ENCODE peak calls at places on chromosomes 1 and 21, in seven cellular contexts. One of them, this sample, is unnamed.

GRCh38 chr1:178645826-178646200 is 79.2 kb upstream of the RALGPS2 start:
- DNase-seq in stimulated activated CD8-positive, alpha-beta memory T cell treated with anti-CD3 and anti-CD28 coated beads, Interleukin-2, amount 100 ng/mL, for 1 hour: no peak
- DNase-seq in A549: no peak
- DNase-seq in kidney glomerular epithelial cell: no peak
- DNase-seq in hepatocyte: no peak
- DNase-seq in gastrocnemius medialis: no peak
- DNase-seq in midbrain: no peak
- DNase-seq in this sample: no peak

GRCh38 chr1:229254910-229255541 is 15.9 kb upstream of the RAB4A start:
- DNase-seq in stimulated activated CD8-positive, alpha-beta memory T cell treated with anti-CD3 and anti-CD28 coated beads, Interleukin-2, amount 100 ng/mL, for 1 hour: no peak
- DNase-seq in A549: peak
- DNase-seq in kidney glomerular epithelial cell: no peak
- DNase-seq in hepatocyte: peak
- DNase-seq in gastrocnemius medialis: no peak
- DNase-seq in midbrain: peak
- DNase-seq in this sample: no peak

GRCh38 chr1:203217139-203217621 is 12.3 kb downstream of the CHIT1 start:
- DNase-seq in stimulated activated CD8-positive, alpha-beta memory T cell treated with anti-CD3 and anti-CD28 coated beads, Interleukin-2, amount 100 ng/mL, for 1 hour: no peak
- DNase-seq in A549: no peak
- DNase-seq in kidney glomerular epithelial cell: no peak
- DNase-seq in hepatocyte: peak
- DNase-seq in gastrocnemius medialis: no peak
- DNase-seq in midbrain: no peak
- DNase-seq in this sample: no peak

GRCh38 chr1:62282909-62283308 is 36.3 kb downstream of the KANK4 start:
- DNase-seq in stimulated activated CD8-positive, alpha-beta memory T cell treated with anti-CD3 and anti-CD28 coated beads, Interleukin-2, amount 100 ng/mL, for 1 hour: no peak
- DNase-seq in A549: no peak
- DNase-seq in kidney glomerular epithelial cell: no peak
- DNase-seq in hepatocyte: no peak
- DNase-seq in gastrocnemius medialis: no peak
- DNase-seq in midbrain: no peak
- DNase-seq in this sample: no peak

GRCh38 chr1:66267211-66267940 is 266.6 kb upstream of the SGIP1 start:
- DNase-seq in stimulated activated CD8-positive, alpha-beta memory T cell treated with anti-CD3 and anti-CD28 coated beads, Interleukin-2, amount 100 ng/mL, for 1 hour: no peak
- DNase-seq in A549: no peak
- DNase-seq in kidney glomerular epithelial cell: no peak
- DNase-seq in hepatocyte: no peak
- DNase-seq in gastrocnemius medialis: no peak
- DNase-seq in midbrain: no peak
- DNase-seq in this sample: no peak

GRCh38 chr1:98991127-98992003 is 13.3 kb downstream of the PLPPR5 start:
- DNase-seq in stimulated activated CD8-positive, alpha-beta memory T cell treated with anti-CD3 and anti-CD28 coated beads, Interleukin-2, amount 100 ng/mL, for 1 hour: no peak
- DNase-seq in A549: peak
- DNase-seq in kidney glomerular epithelial cell: peak
- DNase-seq in hepatocyte: peak
- DNase-seq in gastrocnemius medialis: no peak
- DNase-seq in midbrain: no peak
- DNase-seq in this sample: peak

GRCh38 chr1:150212070-150212469 is 23.8 kb downstream of the ANP32E start:
- DNase-seq in stimulated activated CD8-positive, alpha-beta memory T cell treated with anti-CD3 and anti-CD28 coated beads, Interleukin-2, amount 100 ng/mL, for 1 hour: no peak
- DNase-seq in A549: no peak
- DNase-seq in kidney glomerular epithelial cell: no peak
- DNase-seq in hepatocyte: no peak
- DNase-seq in gastrocnemius medialis: no peak
- DNase-seq in midbrain: no peak
- DNase-seq in this sample: no peak

GRCh38 chr1:93673159-93673657 is 8.4 kb downstream of the BCAR3 start:
- DNase-seq in stimulated activated CD8-positive, alpha-beta memory T cell treated with anti-CD3 and anti-CD28 coated beads, Interleukin-2, amount 100 ng/mL, for 1 hour: no peak
- DNase-seq in A549: no peak
- DNase-seq in kidney glomerular epithelial cell: no peak
- DNase-seq in hepatocyte: no peak
- DNase-seq in gastrocnemius medialis: no peak
- DNase-seq in midbrain: no peak
- DNase-seq in this sample: peak

GRCh38 chr1:159056069-159056698 is 20.4 kb downstream of the AIM2 start:
- DNase-seq in stimulated activated CD8-positive, alpha-beta memory T cell treated with anti-CD3 and anti-CD28 coated beads, Interleukin-2, amount 100 ng/mL, for 1 hour: no peak
- DNase-seq in A549: no peak
- DNase-seq in kidney glomerular epithelial cell: no peak
- DNase-seq in hepatocyte: no peak
- DNase-seq in gastrocnemius medialis: no peak
- DNase-seq in midbrain: peak
- DNase-seq in this sample: no peak

GRCh38 chr1:163036661-163037060 is 32.5 kb upstream of the RGS4 start:
- DNase-seq in stimulated activated CD8-positive, alpha-beta memory T cell treated with anti-CD3 and anti-CD28 coated beads, Interleukin-2, amount 100 ng/mL, for 1 hour: no peak
- DNase-seq in A549: no peak
- DNase-seq in kidney glomerular epithelial cell: peak
- DNase-seq in hepatocyte: no peak
- DNase-seq in gastrocnemius medialis: no peak
- DNase-seq in midbrain: no peak
- DNase-seq in this sample: no peak

GRCh38 chr1:32334864-32335618 is 992 bp downstream of the MARCKSL1 start:
- DNase-seq in stimulated activated CD8-positive, alpha-beta memory T cell treated with anti-CD3 and anti-CD28 coated beads, Interleukin-2, amount 100 ng/mL, for 1 hour: peak
- DNase-seq in A549: peak
- DNase-seq in kidney glomerular epithelial cell: no peak
- DNase-seq in hepatocyte: peak
- DNase-seq in gastrocnemius medialis: no peak
- DNase-seq in midbrain: peak
- DNase-seq in this sample: no peak

GRCh38 chr1:8680628-8681316 is 136.7 kb downstream of the RERE start:
- DNase-seq in stimulated activated CD8-positive, alpha-beta memory T cell treated with anti-CD3 and anti-CD28 coated beads, Interleukin-2, amount 100 ng/mL, for 1 hour: no peak
- DNase-seq in A549: no peak
- DNase-seq in kidney glomerular epithelial cell: no peak
- DNase-seq in hepatocyte: no peak
- DNase-seq in gastrocnemius medialis: no peak
- DNase-seq in midbrain: peak
- DNase-seq in this sample: no peak

GRCh38 chr1:196078691-196079090 is 529.5 kb downstream of the KCNT2 start:
- DNase-seq in stimulated activated CD8-positive, alpha-beta memory T cell treated with anti-CD3 and anti-CD28 coated beads, Interleukin-2, amount 100 ng/mL, for 1 hour: no peak
- DNase-seq in A549: peak
- DNase-seq in kidney glomerular epithelial cell: no peak
- DNase-seq in hepatocyte: no peak
- DNase-seq in gastrocnemius medialis: no peak
- DNase-seq in midbrain: no peak
- DNase-seq in this sample: no peak

GRCh38 chr1:184753608-184754478 is 815 bp downstream of the EDEM3 start:
- DNase-seq in stimulated activated CD8-positive, alpha-beta memory T cell treated with anti-CD3 and anti-CD28 coated beads, Interleukin-2, amount 100 ng/mL, for 1 hour: peak
- DNase-seq in A549: peak
- DNase-seq in kidney glomerular epithelial cell: peak
- DNase-seq in hepatocyte: peak
- DNase-seq in gastrocnemius medialis: peak
- DNase-seq in midbrain: peak
- DNase-seq in this sample: no peak

GRCh38 chr21:28240586-28240985 is 752.1 kb downstream of the LTN1 start:
- DNase-seq in stimulated activated CD8-positive, alpha-beta memory T cell treated with anti-CD3 and anti-CD28 coated beads, Interleukin-2, amount 100 ng/mL, for 1 hour: no peak
- DNase-seq in A549: no peak
- DNase-seq in kidney glomerular epithelial cell: no peak
- DNase-seq in hepatocyte: no peak
- DNase-seq in gastrocnemius medialis: no peak
- DNase-seq in midbrain: no peak
- DNase-seq in this sample: no peak

GRCh38 chr21:41769521-41769920 is 2.7 kb upstream of the RIPK4 start:
- DNase-seq in stimulated activated CD8-positive, alpha-beta memory T cell treated with anti-CD3 and anti-CD28 coated beads, Interleukin-2, amount 100 ng/mL, for 1 hour: no peak
- DNase-seq in A549: no peak
- DNase-seq in kidney glomerular epithelial cell: no peak
- DNase-seq in hepatocyte: peak
- DNase-seq in gastrocnemius medialis: no peak
- DNase-seq in midbrain: no peak
- DNase-seq in this sample: no peak

GRCh38 chr21:15241997-15242767 is 177.4 kb upstream of the NRIP1 start:
- DNase-seq in stimulated activated CD8-positive, alpha-beta memory T cell treated with anti-CD3 and anti-CD28 coated beads, Interleukin-2, amount 100 ng/mL, for 1 hour: no peak
- DNase-seq in A549: peak
- DNase-seq in kidney glomerular epithelial cell: no peak
- DNase-seq in hepatocyte: no peak
- DNase-seq in gastrocnemius medialis: no peak
- DNase-seq in midbrain: no peak
- DNase-seq in this sample: no peak

GRCh38 chr1:30008998-30009657 is 714.3 kb downstream of the MATN1 start:
- DNase-seq in stimulated activated CD8-positive, alpha-beta memory T cell treated with anti-CD3 and anti-CD28 coated beads, Interleukin-2, amount 100 ng/mL, for 1 hour: no peak
- DNase-seq in A549: peak
- DNase-seq in kidney glomerular epithelial cell: peak
- DNase-seq in hepatocyte: peak
- DNase-seq in gastrocnemius medialis: no peak
- DNase-seq in midbrain: no peak
- DNase-seq in this sample: no peak

GRCh38 chr1:109498161-109498801 is 4.4 kb downstream of the CYB561D1 start:
- DNase-seq in stimulated activated CD8-positive, alpha-beta memory T cell treated with anti-CD3 and anti-CD28 coated beads, Interleukin-2, amount 100 ng/mL, for 1 hour: no peak
- DNase-seq in A549: peak
- DNase-seq in kidney glomerular epithelial cell: no peak
- DNase-seq in hepatocyte: peak
- DNase-seq in gastrocnemius medialis: no peak
- DNase-seq in midbrain: peak
- DNase-seq in this sample: no peak

GRCh38 chr1:34066921-34067603 is 98.0 kb downstream of the CSMD2 start:
- DNase-seq in stimulated activated CD8-positive, alpha-beta memory T cell treated with anti-CD3 and anti-CD28 coated beads, Interleukin-2, amount 100 ng/mL, for 1 hour: no peak
- DNase-seq in A549: no peak
- DNase-seq in kidney glomerular epithelial cell: no peak
- DNase-seq in hepatocyte: peak
- DNase-seq in gastrocnemius medialis: no peak
- DNase-seq in midbrain: no peak
- DNase-seq in this sample: peak

GRCh38 chr1:3347257-3348020 is 107.0 kb upstream of the ARHGEF16 start:
- DNase-seq in stimulated activated CD8-positive, alpha-beta memory T cell treated with anti-CD3 and anti-CD28 coated beads, Interleukin-2, amount 100 ng/mL, for 1 hour: no peak
- DNase-seq in A549: no peak
- DNase-seq in kidney glomerular epithelial cell: no peak
- DNase-seq in hepatocyte: no peak
- DNase-seq in gastrocnemius medialis: no peak
- DNase-seq in midbrain: no peak
- DNase-seq in this sample: no peak

GRCh38 chr1:214518387-214518786 is 33.0 kb downstream of the PTPN14 start:
- DNase-seq in stimulated activated CD8-positive, alpha-beta memory T cell treated with anti-CD3 and anti-CD28 coated beads, Interleukin-2, amount 100 ng/mL, for 1 hour: no peak
- DNase-seq in A549: no peak
- DNase-seq in kidney glomerular epithelial cell: peak
- DNase-seq in hepatocyte: no peak
- DNase-seq in gastrocnemius medialis: no peak
- DNase-seq in midbrain: no peak
- DNase-seq in this sample: no peak

GRCh38 chr1:29805122-29805895 is 569.0 kb downstream of the PTPRU start:
- DNase-seq in stimulated activated CD8-positive, alpha-beta memory T cell treated with anti-CD3 and anti-CD28 coated beads, Interleukin-2, amount 100 ng/mL, for 1 hour: no peak
- DNase-seq in A549: no peak
- DNase-seq in kidney glomerular epithelial cell: no peak
- DNase-seq in hepatocyte: no peak
- DNase-seq in gastrocnemius medialis: no peak
- DNase-seq in midbrain: no peak
- DNase-seq in this sample: no peak

GRCh38 chr1:78060857-78061563 is 15.2 kb downstream of the GIPC2 start:
- DNase-seq in stimulated activated CD8-positive, alpha-beta memory T cell treated with anti-CD3 and anti-CD28 coated beads, Interleukin-2, amount 100 ng/mL, for 1 hour: no peak
- DNase-seq in A549: no peak
- DNase-seq in kidney glomerular epithelial cell: no peak
- DNase-seq in hepatocyte: no peak
- DNase-seq in gastrocnemius medialis: no peak
- DNase-seq in midbrain: no peak
- DNase-seq in this sample: no peak

GRCh38 chr1:201982923-201983805 is 716 bp downstream of the RNPEP start:
- DNase-seq in stimulated activated CD8-positive, alpha-beta memory T cell treated with anti-CD3 and anti-CD28 coated beads, Interleukin-2, amount 100 ng/mL, for 1 hour: peak
- DNase-seq in A549: peak
- DNase-seq in kidney glomerular epithelial cell: peak
- DNase-seq in hepatocyte: peak
- DNase-seq in gastrocnemius medialis: peak
- DNase-seq in midbrain: peak
- DNase-seq in this sample: peak

GRCh38 chr21:45745256-45745655 is 101.7 kb downstream of the PCBP3 start:
- DNase-seq in stimulated activated CD8-positive, alpha-beta memory T cell treated with anti-CD3 and anti-CD28 coated beads, Interleukin-2, amount 100 ng/mL, for 1 hour: no peak
- DNase-seq in A549: no peak
- DNase-seq in kidney glomerular epithelial cell: no peak
- DNase-seq in hepatocyte: no peak
- DNase-seq in gastrocnemius medialis: no peak
- DNase-seq in midbrain: no peak
- DNase-seq in this sample: no peak